ENCODE peak calls at places on chromosomes 16 and 17, in four cellular contexts. T, W, M and V are unnamed samples.

GRCh38 chr16:87326151-87326571 is 9.0 kb upstream of the C16orf95 start:
- DNase-seq in T (peak), M (no peak), W (no peak), V (no peak)

GRCh38 chr16:2142942-2143868 is 5.2 kb upstream of the RAB26 start:
- DNase-seq in M (no peak), T (no peak), W (no peak), V (no peak)

GRCh38 chr17:2070241-2071023 is 15.5 kb downstream of the HIC1 start:
- DNase-seq in T (no peak), W (no peak), M (no peak), V (no peak)

GRCh38 chr16:74607310-74607966 is 524 bp upstream of the GLG1 start:
- DNase-seq in M (no peak), W (no peak), T (no peak), V (no peak)

GRCh38 chr16:57997528-57998265 is 2.8 kb downstream of the ZNF319 start:
- DNase-seq in T (no peak), M (no peak), W (no peak), V (no peak)

GRCh38 chr16:29806641-29807425 is 504 bp downstream of the MAZ start:
- DNase-seq in W (peak), T (peak), M (peak), V (no peak)

GRCh38 chr16:89363621-89364393 is 126.6 kb downstream of the ANKRD11 start:
- DNase-seq in W (peak), T (peak), M (no peak), V (peak)

GRCh38 chr17:21689604-21690003 is 2.7 kb upstream of the KCNJ18 start:
- DNase-seq in T (peak), W (peak), M (no peak), V (peak)

GRCh38 chr16:49639739-49640388 is 216.0 kb downstream of the ZNF423 start:
- DNase-seq in T (peak), W (peak), M (no peak), V (peak)

GRCh38 chr16:28304214-28304613 is 11.9 kb downstream of the SBK1 start:
- DNase-seq in M (peak), W (peak), T (peak), V (no peak)

GRCh38 chr16:31880322-31880979 is 6.8 kb downstream of the ZNF267 start:
- DNase-seq in T (no peak), W (peak), M (no peak), V (peak)

GRCh38 chr16:307691-308312 is 24.8 kb downstream of the PDIA2 start:
- DNase-seq in T (no peak), M (no peak), W (no peak), V (no peak)

GRCh38 chr17:28904800-28905199 is 1.9 kb upstream of the DHRS13 start:
- DNase-seq in W (no peak), M (no peak), T (no peak), V (no peak)
- TF ChIP-seq CTCF in W (no peak), M (no peak), T (no peak), V (no peak)

GRCh38 chr16:80536246-80536645 is 4.5 kb upstream of the DYNLRB2 start:
- DNase-seq in M (no peak), W (no peak), T (no peak), V (no peak)
- H3K4me3 ChIP-seq in M (no peak), W (no peak), T (no peak), V (no peak)

GRCh38 chr17:61411114-61411943 is 11.7 kb downstream of the TBX2 start:
- DNase-seq in W (peak), M (peak), T (peak), V (no peak)
- TF ChIP-seq CTCF in W (peak), M (no peak), T (peak), V (peak)

GRCh38 chr17:8016632-8017424 is 14.4 kb downstream of the GUCY2D start:
- DNase-seq in W (no peak), T (no peak), M (peak), V (no peak)

GRCh38 chr17:8014558-8014850 is 12.1 kb downstream of the GUCY2D start:
- DNase-seq in W (no peak), T (no peak), M (no peak), V (no peak)

GRCh38 chr17:8013731-8014557 is 11.5 kb downstream of the GUCY2D start:
- DNase-seq in T (no peak), W (no peak), M (no peak), V (no peak)

GRCh38 chr17:8015957-8016631 is 13.7 kb downstream of the GUCY2D start:
- DNase-seq in W (peak), M (no peak), T (no peak), V (no peak)

DNA sequence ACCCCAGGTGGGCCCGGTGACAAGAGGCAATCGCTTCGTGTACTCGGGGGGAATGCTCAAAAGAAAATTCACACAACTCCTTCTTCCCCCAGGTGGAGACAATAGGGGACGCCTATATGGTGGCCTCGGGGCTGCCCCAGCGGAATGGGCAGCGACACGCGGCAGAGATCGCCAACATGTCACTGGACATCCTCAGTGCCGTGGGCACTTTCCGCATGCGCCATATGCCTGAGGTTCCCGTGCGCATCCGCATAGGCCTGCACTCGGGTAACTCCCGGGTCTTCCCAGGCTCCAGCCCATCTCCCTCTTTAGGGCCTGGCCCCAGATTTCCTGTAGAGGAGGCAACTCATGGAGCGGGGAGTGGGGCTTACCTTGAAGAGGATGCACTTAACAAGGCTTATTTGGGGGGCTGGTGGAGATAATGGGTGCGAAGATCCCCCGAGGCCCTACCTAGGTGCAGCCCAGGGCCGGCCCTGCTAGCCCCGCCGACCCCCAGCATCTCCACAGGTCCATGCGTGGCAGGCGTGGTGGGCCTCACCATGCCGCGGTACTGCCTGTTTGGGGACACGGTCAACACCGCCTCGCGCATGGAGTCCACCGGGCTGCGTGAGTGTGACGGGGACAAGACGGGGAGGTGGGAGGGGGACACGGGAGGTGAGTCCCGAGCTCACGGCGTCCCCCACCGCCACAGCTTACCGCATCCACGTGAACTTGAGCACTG is 13.0 kb downstream of the GUCY2D start:
- DNase-seq in W (no peak), M (no peak), T (no peak), V (no peak)
- H3K4me3 ChIP-seq in W (no peak), M (no peak), T (peak), V (peak)

GRCh38 chr17:75614006-75614405 is 19.2 kb upstream of the SMIM5 start:
- DNase-seq in T (no peak), W (no peak), M (no peak), V (no peak)
- TF ChIP-seq CTCF in T (no peak), W (no peak), M (peak), V (no peak)

GRCh38 chr16:63553980-63554379 is 1517.7 kb upstream of the CDH8 start:
- DNase-seq in M (no peak), T (no peak), W (no peak), V (no peak)
- H3K4me3 ChIP-seq in M (no peak), T (no peak), W (no peak), V (no peak)

GRCh38 chr17:16917995-16918394 is 53.9 kb downstream of the TNFRSF13B start:
- DNase-seq in T (no peak), M (no peak), W (no peak), V (no peak)

GRCh38 chr17:16912021-16912962 is 59.6 kb downstream of the TNFRSF13B start:
- DNase-seq in T (no peak), M (no peak), W (no peak), V (no peak)

GRCh38 chr17:16916557-16916920 is 55.4 kb downstream of the TNFRSF13B start:
- DNase-seq in W (no peak), M (no peak), T (no peak), V (no peak)

GRCh38 chr17:16918443-16918842 is 53.5 kb downstream of the TNFRSF13B start:
- DNase-seq in T (no peak), M (no peak), W (no peak), V (no peak)

GRCh38 chr17:16915752-16916556 is 56.0 kb downstream of the TNFRSF13B start:
- DNase-seq in M (peak), T (no peak), W (peak), V (no peak)
- TF ChIP-seq CTCF in M (peak), T (peak), W (peak), V (peak)

GRCh38 chr16:11835309-11835708 is 16.0 kb downstream of the RSL1D1 start:
- DNase-seq in W (no peak), M (no peak), T (no peak), V (no peak)

GRCh38 chr16:11833951-11834695 is 17.2 kb downstream of the RSL1D1 start:
- DNase-seq in M (no peak), T (no peak), W (peak), V (no peak)

GRCh38 chr16:11836653-11837244 is 14.6 kb downstream of the RSL1D1 start:
- DNase-seq in M (no peak), W (peak), T (no peak), V (peak)

GRCh38 chr16:11841026-11841425 is 10.3 kb downstream of the RSL1D1 start:
- DNase-seq in T (no peak), W (no peak), M (no peak), V (no peak)

DNA sequence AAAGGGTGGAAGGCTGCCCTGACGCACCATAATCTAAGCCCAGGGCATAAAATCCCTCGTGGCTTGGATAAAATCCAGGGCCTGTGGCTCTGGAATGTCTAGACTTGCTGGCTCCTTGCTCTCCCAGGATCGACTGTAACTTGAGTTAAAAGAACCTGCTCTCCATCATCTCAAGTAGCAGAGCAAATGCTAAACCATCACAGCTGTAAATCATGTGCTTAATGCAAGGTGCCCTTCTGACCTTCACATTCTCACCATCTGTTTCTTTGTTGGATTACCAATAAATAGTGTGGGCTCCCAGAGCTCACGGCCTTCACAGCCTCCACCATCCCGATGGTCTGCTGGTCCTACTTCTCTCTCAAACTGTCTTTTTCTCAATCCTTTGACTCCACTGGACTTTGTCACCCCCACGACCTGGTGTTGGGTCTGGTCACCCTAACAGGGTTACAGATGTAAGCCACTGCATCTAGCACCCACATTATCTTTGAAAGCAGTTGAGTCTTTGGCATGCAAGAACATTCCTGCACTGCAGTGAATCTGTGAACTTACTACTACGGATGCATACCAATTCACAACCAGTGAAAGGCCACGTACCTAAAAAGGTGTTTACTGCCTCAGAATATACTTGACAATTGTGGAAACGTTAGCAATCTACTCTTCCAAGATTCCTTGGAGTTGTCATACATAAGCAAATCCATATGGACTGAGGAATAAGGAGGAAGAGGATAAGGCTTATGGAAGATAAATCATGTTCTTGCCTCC is 15.3 kb downstream of the RSL1D1 start:
- DNase-seq in M (no peak), W (peak), T (no peak), V (peak)
- H3K4me3 ChIP-seq in M (no peak), W (no peak), T (no peak), V (no peak)